ENCODE peak calls at places on chromosomes 12 and 14, in nine cellular contexts. V, I, H, Z, U, W, M, D and A are unnamed samples.

GRCh38 chr12:91250273-91250672 is 67.7 kb upstream of the DCN start:
- DNase-seq in V (no peak), I (no peak), H (no peak), Z (no peak), U (no peak), W (no peak), M (no peak), D (no peak), A (no peak)

GRCh38 chr12:113142886-113143329 is 6.6 kb upstream of the CFAP73 start:
- DNase-seq in V (no peak), I (no peak), H (no peak), Z (no peak), U (no peak), W (no peak), M (no peak), D (no peak), A (no peak)

GRCh38 chr14:64918216-64918615 is 4.0 kb downstream of the CHURC1 start:
- DNase-seq in V (no peak), I (no peak), H (no peak), Z (no peak), U (no peak), W (peak), M (no peak), D (no peak), A (no peak)

GRCh38 chr12:666766-667308 is 3.6 kb upstream of the NINJ2 start:
- DNase-seq in V (peak), I (no peak), H (peak), Z (no peak), U (no peak), W (peak), M (peak), D (no peak), A (no peak)

GRCh38 chr12:53251477-53252348 is 16.4 kb upstream of the ESPL1 start:
- DNase-seq in V (peak), I (peak), H (peak), Z (no peak), U (peak), W (peak), M (peak), D (peak), A (peak)

GRCh38 chr14:29810064-29810463 is 117.6 kb downstream of the PRKD1 start:
- DNase-seq in V (no peak), I (no peak), H (no peak), Z (no peak), U (no peak), W (no peak), M (no peak), D (no peak), A (no peak)

GRCh38 chr12:81639196-81639595 is 120.0 kb downstream of the PPFIA2 start:
- DNase-seq in V (no peak), I (no peak), H (no peak), Z (no peak), U (no peak), W (peak), M (no peak), D (no peak), A (no peak)

GRCh38 chr14:33676135-33676566 is 274.7 kb downstream of the EGLN3 start:
- DNase-seq in V (peak), I (peak), H (peak), Z (no peak), U (peak), W (peak), M (no peak), D (peak), A (peak)

GRCh38 chr12:132899033-132899432 is 11.6 kb upstream of the CHFR start:
- DNase-seq in V (peak), I (no peak), H (no peak), Z (no peak), U (no peak), W (peak), M (no peak), D (no peak), A (no peak)

GRCh38 chr12:44076892-44077291 is 241.0 kb downstream of the TMEM117 start:
- DNase-seq in V (peak), I (no peak), H (no peak), Z (no peak), U (no peak), W (no peak), M (no peak), D (no peak), A (no peak)

GRCh38 chr12:32051511-32052299 is 54.9 kb upstream of the BICD1 start:
- DNase-seq in V (peak), I (no peak), H (no peak), Z (peak), U (peak), W (peak), M (no peak), D (no peak), A (no peak)

GRCh38 chr12:52971701-52972329 is 22.9 kb downstream of the KRT18 start:
- DNase-seq in V (peak), I (no peak), H (no peak), Z (no peak), U (peak), W (peak), M (no peak), D (no peak), A (no peak)

GRCh38 chr14:105389976-105390848 is 8.1 kb upstream of the TEX22 start:
- DNase-seq in V (no peak), I (no peak), H (no peak), Z (no peak), U (no peak), W (no peak), M (peak), D (peak), A (no peak)
- TF ChIP-seq CTCF in V (no peak), I (no peak), H (no peak), Z (no peak), U (no peak), W (no peak), M (no peak), D (no peak), A (no peak)

GRCh38 chr12:116000252-116000651 is 277.2 kb downstream of the MED13L start:
- DNase-seq in V (no peak), I (no peak), H (no peak), Z (no peak), U (no peak), W (no peak), M (no peak), D (no peak), A (no peak)

GRCh38 chr12:115999582-115999981 is 277.9 kb downstream of the MED13L start:
- DNase-seq in V (no peak), I (no peak), H (no peak), Z (no peak), U (no peak), W (no peak), M (no peak), D (no peak), A (no peak)

GRCh38 chr12:115993715-115994114 is 283.8 kb downstream of the MED13L start:
- DNase-seq in V (no peak), I (no peak), H (no peak), Z (no peak), U (no peak), W (no peak), M (no peak), D (no peak), A (no peak)

GRCh38 chr12:115998789-115999478 is 278.6 kb downstream of the MED13L start:
- DNase-seq in V (no peak), I (no peak), H (no peak), Z (no peak), U (no peak), W (peak), M (no peak), D (no peak), A (peak)

GRCh38 chr12:115998119-115998633 is 279.3 kb downstream of the MED13L start:
- DNase-seq in V (peak), I (peak), H (peak), Z (peak), U (peak), W (peak), M (peak), D (no peak), A (peak)
- TF ChIP-seq CTCF in V (peak), I (peak), H (peak), Z (peak), U (peak), W (peak), M (peak), D (peak), A (peak)

DNA sequence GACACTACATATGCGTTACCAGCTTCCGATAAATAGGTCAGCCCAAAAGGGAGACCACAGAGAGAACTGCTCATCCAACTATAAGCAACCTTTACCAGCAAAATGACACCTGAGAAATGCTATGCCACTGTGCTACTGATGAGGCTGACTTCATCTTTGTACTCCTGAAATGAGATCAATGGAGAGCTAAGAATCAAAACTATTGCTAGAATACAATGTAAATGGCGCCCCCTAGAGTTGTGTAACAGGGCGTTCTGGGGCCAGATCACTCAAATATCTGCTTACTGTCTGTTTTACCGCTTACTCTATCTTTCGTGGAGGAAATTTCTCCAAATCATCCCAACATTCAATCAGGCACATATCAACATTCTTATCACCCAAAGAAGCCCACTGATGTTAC is 4.6 kb downstream of the ZNF384 start:
- DNase-seq in V (peak), I (peak), H (peak), Z (no peak), U (peak), W (no peak), M (no peak), D (no peak), A (no peak)
- TF ChIP-seq CTCF in V (peak), I (peak), H (peak), Z (peak), U (peak), W (peak), M (peak), D (peak), A (peak)

GRCh38 chr12:28603801-28604200 is 413.5 kb downstream of the CCDC91 start:
- DNase-seq in V (no peak), I (no peak), H (no peak), Z (no peak), U (no peak), W (no peak), M (no peak), D (no peak), A (no peak)
- TF ChIP-seq CTCF in V (no peak), I (no peak), H (no peak), Z (no peak), U (no peak), W (no peak), M (no peak), D (no peak), A (no peak)

GRCh38 chr12:114547636-114548035 is 136.3 kb downstream of the TBX3 start:
- DNase-seq in V (no peak), I (peak), H (no peak), Z (no peak), U (no peak), W (no peak), M (no peak), D (no peak), A (no peak)
- TF ChIP-seq CTCF in V (no peak), I (no peak), H (no peak), Z (no peak), U (no peak), W (no peak), M (no peak), D (no peak), A (no peak)

GRCh38 chr12:69196302-69197288 is 42.8 kb upstream of the CPSF6 start:
- DNase-seq in V (peak), I (no peak), H (peak), Z (no peak), U (peak), W (no peak), M (no peak), D (no peak), A (peak)
- TF ChIP-seq CTCF in V (peak), I (no peak), H (peak), Z (peak), U (peak), W (no peak), M (peak), D (peak), A (peak)

GRCh38 chr12:105278043-105278697 is 42.2 kb upstream of the APPL2 start:
- DNase-seq in V (no peak), I (no peak), H (peak), Z (no peak), U (peak), W (no peak), M (no peak), D (no peak), A (no peak)

GRCh38 chr12:105281694-105282049 is 45.7 kb upstream of the APPL2 start:
- DNase-seq in V (no peak), I (no peak), H (no peak), Z (no peak), U (no peak), W (no peak), M (no peak), D (no peak), A (no peak)

GRCh38 chr12:105275997-105276760 is 40.2 kb upstream of the APPL2 start:
- DNase-seq in V (peak), I (no peak), H (no peak), Z (no peak), U (no peak), W (no peak), M (no peak), D (no peak), A (no peak)

GRCh38 chr12:105280966-105281693 is 45.2 kb upstream of the APPL2 start:
- DNase-seq in V (no peak), I (no peak), H (no peak), Z (no peak), U (no peak), W (no peak), M (no peak), D (no peak), A (no peak)

GRCh38 chr12:105279460-105280056 is 43.6 kb upstream of the APPL2 start:
- DNase-seq in V (peak), I (peak), H (peak), Z (no peak), U (peak), W (no peak), M (peak), D (peak), A (no peak)
- TF ChIP-seq CTCF in V (peak), I (peak), H (peak), Z (peak), U (peak), W (peak), M (peak), D (peak), A (peak)